ENCODE peak calls at places on chromosomes 6 and 20, in ten cellular contexts. J is stomach; R is thoracic aorta; L is H54; I is HFFc6; S is M059J; W is HT-29; T is activated gamma-delta T cell treated with anti-CD3 and anti-CD28 coated beads, Interleukin-2, amount 50 U/mL, for 16 hours; P is HEK293T; V is Ammon's horn. F is an unnamed sample.

GRCh38 chr6:163313981-163314380 is 100.5 kb upstream of the QKI start:
- DNase-seq in L (no peak), S (no peak), V (no peak), J (no peak), W (no peak), T (no peak), P (no peak), R (no peak), I (no peak), F (no peak)

GRCh38 chr6:23446394-23447001 is 679.5 kb upstream of the NRSN1 start:
- DNase-seq in W (peak; percentile 12), L (no peak), V (peak; percentile 81), R (no peak), T (no peak), J (no peak), P (peak; percentile 12), I (no peak), S (peak; percentile 49), F (peak; percentile 18)

GRCh38 chr6:120735641-120736040 is 598.6 kb downstream of the TBC1D32 start:
- DNase-seq in L (no peak), P (no peak), T (no peak), R (no peak), I (no peak), S (peak; percentile 3), W (no peak), J (no peak), V (no peak), F (no peak)

GRCh38 chr6:158324136-158324535 is 11.9 kb downstream of the TULP4 start:
- DNase-seq in S (no peak), T (no peak), R (no peak), J (no peak), V (no peak), L (no peak), I (peak; percentile 20), P (no peak), W (no peak), F (no peak)

GRCh38 chr6:129340983-129341382 is 369.0 kb downstream of the ARHGAP18 start:
- DNase-seq in P (no peak), V (no peak), R (no peak), J (no peak), L (no peak), I (peak; percentile 87), S (peak; percentile 72), W (no peak), T (no peak), F (no peak)

GRCh38 chr6:16482702-16483314 is 244.4 kb downstream of the GMPR start:
- DNase-seq in W (no peak), R (no peak), V (no peak), I (no peak), S (no peak), J (no peak), T (no peak), P (no peak), L (no peak), F (no peak)

GRCh38 chr6:140462495-140463311 is 1088.3 kb upstream of the CITED2 start:
- DNase-seq in R (no peak), S (peak; percentile 84), T (no peak), I (peak; percentile 77), V (no peak), L (no peak), J (no peak), P (no peak), W (peak; percentile 78), F (peak; percentile 48)

GRCh38 chr20:53943522-53944291 is 126.7 kb downstream of the BCAS1 start:
- DNase-seq in I (peak; percentile 30), L (no peak), P (peak; percentile 35), T (no peak), S (peak; percentile 50), R (no peak), J (no peak), V (no peak), W (peak; percentile 62), F (peak; percentile 67)

GRCh38 chr20:59628171-59628570 is 23.8 kb downstream of the PHACTR3 start:
- DNase-seq in V (peak; percentile 98), S (no peak), I (no peak), R (no peak), T (no peak), J (no peak), W (no peak), L (no peak), P (no peak), F (no peak)

GRCh38 chr6:11380969-11381744 is 148.7 kb upstream of the NEDD9 start:
- DNase-seq in T (no peak), W (no peak), P (no peak), I (no peak), J (no peak), L (no peak), R (no peak), S (no peak), V (no peak), F (no peak)

GRCh38 chr6:155779421-155779820 is 323.8 kb upstream of the NOX3 start:
- DNase-seq in V (no peak), S (no peak), P (no peak), L (no peak), J (no peak), I (no peak), T (no peak), R (no peak), W (no peak), F (no peak)

GRCh38 chr6:158552796-158553138 is 7.1 kb upstream of the TMEM181 start:
- DNase-seq in J (no peak), L (no peak), V (no peak), R (no peak), P (no peak), I (no peak), S (no peak), T (no peak), W (no peak), F (no peak)

GRCh38 chr20:47622118-47622665 is 120.5 kb downstream of the NCOA3 start:
- DNase-seq in R (no peak), P (no peak), L (no peak), W (no peak), V (no peak), T (no peak), I (no peak), S (no peak), J (no peak), F (no peak)

GRCh38 chr20:35991142-35991771 is 22.9 kb downstream of the CNBD2 start:
- DNase-seq in P (peak; percentile 57), T (no peak), W (peak; percentile 79), R (no peak), S (peak; percentile 54), L (peak; percentile 49), I (peak; percentile 35), J (peak; percentile 42), V (peak; percentile 28), F (peak; percentile 44)

GRCh38 chr20:50628326-50628725 is 63.0 kb downstream of the RIPOR3 start:
- DNase-seq in P (no peak), L (no peak), I (no peak), S (no peak), R (no peak), T (no peak), J (no peak), V (no peak), W (no peak), F (peak; percentile 65)

GRCh38 chr20:50312682-50313187 is 122.1 kb downstream of the CEBPB start:
- DNase-seq in T (no peak), P (no peak), I (peak; percentile 56), J (peak; percentile 86), L (peak; percentile 49), V (no peak), S (peak; percentile 83), R (peak; percentile 60), W (no peak), F (no peak)

GRCh38 chr6:11236915-11237314 is 4.4 kb upstream of the NEDD9 start:
- DNase-seq in L (no peak), V (no peak), I (no peak), S (no peak), J (no peak), R (no peak), P (no peak), W (no peak), T (no peak), F (no peak)

GRCh38 chr6:64732888-64733287 is 974.1 kb downstream of the EYS start:
- DNase-seq in V (no peak), T (no peak), R (no peak), P (no peak), I (no peak), S (peak; percentile 45), L (no peak), J (no peak), W (peak; percentile 49), F (no peak)

GRCh38 chr6:33419580-33420492 is at the start of gene SYNGAP1:
- DNase-seq in L (no peak), R (no peak), V (peak; percentile 71), S (peak; percentile 61), T (no peak), I (no peak), J (no peak), W (no peak), P (no peak), F (no peak)

GRCh38 chr20:38050691-38051090 is 17.1 kb downstream of the RPRD1B start:
- DNase-seq in V (no peak), R (no peak), I (no peak), T (no peak), S (peak; percentile 41), W (no peak), L (no peak), P (no peak), J (no peak), F (no peak)

GRCh38 chr6:117919775-117920492 is 12.9 kb downstream of the SLC35F1 start:
- DNase-seq in L (no peak), T (no peak), V (peak; percentile 67), R (no peak), S (no peak), I (no peak), W (no peak), J (peak; percentile 29), P (peak; percentile 59), F (peak; percentile 22)

GRCh38 chr6:143694560-143694959 is 16.8 kb downstream of the PHACTR2 start:
- DNase-seq in R (no peak), I (peak; percentile 19), J (no peak), S (peak; percentile 66), T (no peak), V (no peak), W (no peak), L (no peak), P (no peak), F (no peak)

GRCh38 chr6:31794866-31795615 is 511 bp downstream of the VARS1 start:
- DNase-seq in P (peak; percentile 64), S (peak; percentile 69), L (peak; percentile 60), J (no peak), R (no peak), V (no peak), I (peak; percentile 39), W (peak; percentile 70), T (no peak), F (peak; percentile 54)

GRCh38 chr6:74573613-74574012 is 632.2 kb downstream of the COL12A1 start:
- DNase-seq in P (no peak), R (no peak), I (no peak), J (no peak), T (no peak), V (no peak), W (no peak), L (no peak), S (no peak), F (no peak)

GRCh38 chr20:60049601-60050000 is 91.4 kb downstream of the CDH26 start:
- DNase-seq in V (no peak), J (no peak), S (peak; percentile 42), T (no peak), P (no peak), I (peak; percentile 10), L (no peak), W (no peak), R (no peak), F (no peak)

GRCh38 chr6:9484091-9484490 is 930.8 kb downstream of the TFAP2A start:
- DNase-seq in W (no peak), V (no peak), T (no peak), I (no peak), R (no peak), S (peak; percentile 17), J (no peak), P (no peak), L (no peak), F (no peak)

GRCh38 chr6:25263602-25264001 is 15.6 kb upstream of the CARMIL1 start:
- DNase-seq in R (no peak), T (no peak), P (no peak), V (no peak), J (no peak), I (peak; percentile 81), L (no peak), W (no peak), S (peak; percentile 71), F (no peak)

GRCh38 chr6:13181398-13181797 is 146.9 kb downstream of the TBC1D7 start:
- DNase-seq in L (no peak), P (no peak), R (no peak), T (no peak), S (no peak), V (no peak), I (no peak), W (no peak), J (no peak), F (no peak)

F was measured in NB4.